ENCODE peak calls at places on chromosome 4, in five cellular contexts. I is HepG2, Y is SK-N-SH, G is HCT116, P is K562. D is an unnamed sample.

GRCh38 chr4:152077582-152077981 is 316.8 kb upstream of the GATB start:
- DNase-seq in I (no peak), P (no peak), Y (no peak), G (no peak), D (no peak)

GRCh38 chr4:86891785-86892638 is at the start of gene C4orf36:
- DNase-seq in G (peak), P (peak), Y (peak), I (no peak), D (no peak)

GRCh38 chr4:108240356-108240755 is 71.6 kb upstream of the LEF1 start:
- DNase-seq in G (no peak), Y (no peak), I (no peak), P (no peak), D (no peak)

GRCh38 chr4:41757521-41758156 is 9.1 kb upstream of the PHOX2B start:
- DNase-seq in G (no peak), Y (no peak), P (no peak), I (no peak), D (no peak)

GRCh38 chr4:160299608-160300007 is 1196.7 kb downstream of the RAPGEF2 start:
- DNase-seq in G (no peak), P (no peak), Y (peak), I (no peak), D (no peak)

GRCh38 chr4:90419124-90419711 is 292.0 kb downstream of the CCSER1 start:
- DNase-seq in Y (peak), P (no peak), I (peak), G (peak), D (no peak)

GRCh38 chr4:153729901-153730300 is 29.9 kb downstream of the RNF175 start:
- DNase-seq in Y (no peak), I (no peak), G (no peak), P (no peak), D (no peak)

GRCh38 chr4:145132521-145133098 is 34.5 kb downstream of the ABCE1 start:
- DNase-seq in Y (no peak), P (no peak), G (no peak), I (no peak), D (peak)

GRCh38 chr4:42671431-42672194 is 14.7 kb upstream of the ATP8A1 start:
- DNase-seq in G (no peak), I (no peak), P (no peak), Y (no peak), D (no peak)

GRCh38 chr4:152860057-152860456 is 76.1 kb upstream of the FHDC1 start:
- DNase-seq in G (no peak), I (no peak), P (no peak), Y (no peak), D (no peak)

GRCh38 chr4:156654410-156654809 is 317.2 kb downstream of the PDGFC start:
- DNase-seq in G (no peak), I (peak), P (no peak), Y (no peak), D (no peak)

GRCh38 chr4:156970501-156971167 is 965 bp downstream of the PDGFC start:
- DNase-seq in G (no peak), Y (peak), P (no peak), I (peak), D (no peak)

GRCh38 chr4:150229538-150229937 is 151.3 kb downstream of the DCLK2 start:
- DNase-seq in P (no peak), I (no peak), G (no peak), Y (no peak), D (no peak)

GRCh38 chr4:123102897-123103489 is 180.6 kb upstream of the NUDT6 start:
- DNase-seq in P (peak), I (peak), Y (peak), G (peak), D (no peak)

GRCh38 chr4:108072300-108072699 is 82.6 kb downstream of the HADH start:
- DNase-seq in P (no peak), I (no peak), Y (no peak), G (no peak), D (peak)

GRCh38 chr4:82891728-82892466 is 944 bp upstream of the SEC31A start:
- DNase-seq in Y (no peak), P (no peak), I (no peak), G (no peak), D (no peak)

GRCh38 chr4:139416073-139416673 is 37.7 kb upstream of the RAB33B start:
- DNase-seq in G (peak), I (peak), P (peak), Y (peak), D (no peak)

GRCh38 chr4:139420652-139421051 is 33.3 kb upstream of the RAB33B start:
- DNase-seq in Y (no peak), I (no peak), G (no peak), P (no peak), D (no peak)

GRCh38 chr4:139419388-139419914 is 34.5 kb upstream of the RAB33B start:
- DNase-seq in G (no peak), P (no peak), I (no peak), Y (no peak), D (no peak)
- TF ChIP-seq ZBTB33 in G (no peak), P (no peak), I (no peak), Y (no peak), D (no peak)

GRCh38 chr4:73740353-73740778 is at the start of gene CXCL8:
- DNase-seq in Y (no peak), G (peak), I (peak), P (peak), D (no peak)
- TF ChIP-seq REST in Y (no peak), G (no peak), I (no peak), P (no peak), D (no peak)

GRCh38 chr4:16205298-16206164 is 20.7 kb downstream of the TAPT1 start:
- DNase-seq in I (peak), P (peak), G (no peak), Y (peak), D (no peak)
- TF ChIP-seq ZBTB33 in I (no peak), P (no peak), G (no peak), Y (no peak), D (no peak)

GRCh38 chr4:114636192-114636935 is 37.8 kb downstream of the UGT8 start:
- DNase-seq in Y (no peak), I (no peak), G (no peak), P (no peak), D (no peak)

DNA sequence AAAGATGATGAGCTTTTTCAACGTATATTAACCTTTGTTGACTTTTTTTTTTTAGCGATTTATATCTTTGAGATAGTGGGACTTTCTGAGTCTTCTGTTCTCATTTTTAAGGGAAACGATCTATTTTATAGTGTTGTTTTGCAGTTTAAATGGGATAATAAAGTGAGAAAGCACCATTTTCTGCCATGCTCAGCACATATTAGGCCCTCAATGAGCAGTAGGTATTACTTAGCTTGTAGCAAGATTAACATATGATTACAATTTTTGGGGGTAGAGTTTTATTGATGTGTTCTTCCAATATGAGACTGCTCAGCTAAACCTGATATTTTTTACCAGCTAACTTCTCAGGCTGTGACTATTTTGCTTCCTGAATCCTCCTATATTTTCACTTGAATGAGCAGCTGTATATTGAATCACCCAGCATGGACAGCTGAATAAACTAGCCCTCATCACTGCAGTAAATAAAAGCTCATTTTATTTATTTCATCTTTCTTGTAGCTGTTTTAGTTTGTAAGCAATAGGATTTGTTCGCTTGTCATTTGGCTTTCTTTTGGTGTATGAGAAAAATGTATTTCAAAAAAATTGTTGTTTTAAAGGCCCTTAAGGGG is 43.7 kb downstream of the UGT8 start:
- DNase-seq in P (no peak), G (no peak), Y (no peak), I (no peak), D (no peak)
- TF ChIP-seq REST in P (no peak), G (no peak), Y (no peak), I (no peak), D (no peak)

DNA sequence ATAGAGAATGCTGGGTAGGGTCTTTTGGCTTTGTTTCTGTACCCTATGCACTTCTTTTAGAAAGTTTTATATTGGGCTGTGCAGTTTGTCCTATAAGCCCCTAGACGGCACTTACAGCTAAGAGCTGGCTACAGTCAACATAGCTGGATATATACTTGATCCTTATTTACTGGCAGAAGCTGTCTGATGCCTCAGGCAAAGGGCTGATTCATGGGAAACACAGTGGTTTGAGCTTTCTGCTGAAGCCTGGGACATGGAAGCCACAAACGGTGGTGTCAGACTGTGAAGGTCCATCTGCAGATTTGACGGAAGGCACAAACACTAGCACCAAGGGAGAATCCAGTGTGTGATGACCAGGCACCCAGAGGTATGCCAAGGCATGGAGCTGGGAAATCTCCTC is 608.4 kb downstream of the ANKRD50 start:
- DNase-seq in Y (no peak), G (no peak), P (no peak), I (no peak), D (no peak)
- TF ChIP-seq ZBTB33 in Y (no peak), G (no peak), P (no peak), I (no peak), D (no peak)

D was measured in GM12878.